ENCODE peak calls at places on chromosomes 5 and 9, in four cellular contexts. S is AG20443, O is foreskin keratinocyte, H is AG04450. D is an unnamed sample.

GRCh38 chr5:59783264-59783663 is 110.3 kb downstream of the PDE4D start:
- DNase-seq in S (no peak), O (no peak), H (no peak), D (no peak)

GRCh38 chr9:106596984-106597383 is 266.0 kb upstream of the ZNF462 start:
- DNase-seq in S (no peak), O (no peak), H (no peak), D (no peak)

GRCh38 chr9:125650271-125650737 is 56.7 kb downstream of the MAPKAP1 start:
- DNase-seq in S (peak), O (peak), H (no peak), D (no peak)

GRCh38 chr5:14880688-14881087 is 9.1 kb upstream of the ANKH start:
- DNase-seq in S (no peak), O (no peak), H (no peak), D (no peak)

GRCh38 chr9:134930404-134930803 is 12.7 kb upstream of the FCN1 start:
- DNase-seq in S (no peak), O (no peak), H (no peak), D (no peak)

GRCh38 chr9:136138566-136138965 is 19.9 kb upstream of the TMEM250 start:
- DNase-seq in S (no peak), O (no peak), H (no peak), D (no peak)

GRCh38 chr9:68817079-68817875 is 112.2 kb downstream of the PIP5K1B start:
- DNase-seq in S (no peak), O (no peak), H (no peak), D (no peak)

GRCh38 chr9:36798350-36799065 is 225.8 kb downstream of the MELK start:
- DNase-seq in S (no peak), O (no peak), H (no peak), D (peak)

GRCh38 chr5:141506381-141507155 is 17.7 kb downstream of the PCDHGC5 start:
- DNase-seq in S (no peak), O (no peak), H (no peak), D (no peak)

GRCh38 chr5:64628901-64629300 is 61.4 kb upstream of the SHISAL2B start:
- DNase-seq in S (no peak), O (no peak), H (no peak), D (no peak)

GRCh38 chr9:117979914-117980313 is 275.7 kb downstream of the TLR4 start:
- DNase-seq in S (no peak), O (no peak), H (no peak), D (no peak)

D was measured in COLO829.